ENCODE peak calls at places on chromosomes 12 and 14, in four cellular contexts. T is tibial artery, G is kidney epithelial cell, V is body of pancreas. Z is an unnamed sample.

GRCh38 chr14:76760331-76761197 is 704 bp upstream of the VASH1 start:
- DNase-seq in T (peak; percentile 54), G (no peak), V (no peak), Z (no peak)

GRCh38 chr12:86826051-86826450 is 569.9 kb upstream of the MGAT4C start:
- DNase-seq in T (no peak), G (no peak), V (no peak), Z (no peak)

GRCh38 chr12:90922068-90922743 is 32.8 kb downstream of the CCER1 start:
- DNase-seq in T (no peak), G (no peak), V (no peak), Z (no peak)

GRCh38 chr12:76871751-76872150 is 7.1 kb downstream of the CSRP2 start:
- DNase-seq in T (no peak), G (no peak), V (no peak), Z (no peak)

GRCh38 chr14:91230363-91231035 is 14.0 kb downstream of the GPR68 start:
- DNase-seq in T (no peak), G (no peak), V (no peak), Z (no peak)

GRCh38 chr12:123928274-123928865 is 44.3 kb downstream of the CCDC92 start:
- DNase-seq in T (no peak), G (no peak), V (no peak), Z (no peak)

GRCh38 chr14:28630100-28630499 is 136.5 kb upstream of the FOXG1 start:
- DNase-seq in T (no peak), G (no peak), V (no peak), Z (no peak)

GRCh38 chr14:29442720-29443119 is 484.9 kb downstream of the PRKD1 start:
- DNase-seq in T (no peak), G (peak; percentile 31), V (no peak), Z (no peak)

GRCh38 chr14:85416771-85417170 is 113.2 kb upstream of the FLRT2 start:
- DNase-seq in T (no peak), G (no peak), V (no peak), Z (no peak)

GRCh38 chr14:94317259-94317658 is 5.9 kb downstream of the SERPINA6 start:
- DNase-seq in T (peak; percentile 81), G (no peak), V (peak; percentile 46), Z (no peak)

GRCh38 chr14:61470954-61471279 is 149.5 kb downstream of the PRKCH start:
- DNase-seq in T (no peak), G (no peak), V (no peak), Z (no peak)

GRCh38 chr14:64673748-64674147 is 30.5 kb upstream of the PLEKHG3 start:
- DNase-seq in T (no peak), G (no peak), V (no peak), Z (no peak)

GRCh38 chr14:56661478-56661877 is 81.9 kb downstream of the TMEM260 start:
- DNase-seq in T (no peak), G (no peak), V (no peak), Z (no peak)

GRCh38 chr14:24132061-24132685 is 1.7 kb downstream of the FITM1 start:
- DNase-seq in T (peak; percentile 61), G (no peak), V (peak; percentile 82), Z (no peak)

GRCh38 chr14:91416744-91417133 is 881 bp downstream of the CCDC88C start:
- DNase-seq in T (no peak), G (no peak), V (peak; percentile 37), Z (no peak)

GRCh38 chr12:89571481-89572190 is 45.8 kb upstream of the POC1B start:
- DNase-seq in T (no peak), G (no peak), V (no peak), Z (no peak)

GRCh38 chr12:19546027-19546426 is 106.7 kb downstream of the AEBP2 start:
- DNase-seq in T (peak; percentile 73), G (no peak), V (peak; percentile 26), Z (no peak)

GRCh38 chr12:5022465-5023061 is 21.1 kb upstream of the KCNA5 start:
- DNase-seq in T (peak; percentile 71), G (no peak), V (peak; percentile 42), Z (no peak)

GRCh38 chr14:74977164-74977900 is 21.9 kb upstream of the PGF start:
- DNase-seq in T (peak; percentile 65), G (no peak), V (no peak), Z (no peak)

GRCh38 chr12:45425426-45425825 is 209.5 kb downstream of the ANO6 start:
- DNase-seq in T (no peak), G (no peak), V (no peak), Z (no peak)

GRCh38 chr12:8914716-8915526 is 612 bp downstream of the PHC1 start:
- DNase-seq in T (peak; percentile 78), G (no peak), V (peak; percentile 58), Z (peak; percentile 27)

GRCh38 chr12:531951-532585 is 72.3 kb downstream of the B4GALNT3 start:
- DNase-seq in T (no peak), G (no peak), V (no peak), Z (no peak)

GRCh38 chr12:27428466-27428865 is 18.1 kb upstream of the SMCO2 start:
- DNase-seq in T (no peak), G (no peak), V (no peak), Z (no peak)

GRCh38 chr12:42125372-42125767 is 19.3 kb downstream of the GXYLT1 start:
- DNase-seq in T (no peak), G (no peak), V (no peak), Z (no peak)

DNA sequence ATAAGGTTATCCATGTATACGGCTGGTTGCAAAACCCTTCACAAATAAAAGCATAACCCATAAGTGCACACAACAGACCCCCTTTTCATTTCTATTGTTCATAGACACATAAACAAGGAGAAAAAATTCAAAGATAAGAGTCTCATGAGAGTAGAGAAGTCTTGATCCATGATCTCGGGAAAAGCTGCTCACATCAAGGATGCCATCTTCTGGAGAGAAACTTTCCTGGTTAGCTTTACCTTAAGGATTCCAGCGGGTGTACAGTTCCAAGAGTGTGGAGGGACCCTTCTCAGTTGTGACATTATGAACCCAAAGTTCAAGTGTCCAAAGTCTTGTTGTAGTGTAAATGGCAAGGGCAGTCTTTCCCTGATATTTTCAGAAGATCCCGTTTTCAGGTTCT is 144.5 kb downstream of the LLPH start:
- DNase-seq in T (no peak), G (no peak), V (no peak), Z (no peak)
- TF ChIP-seq CTCF in T (no peak), G (no peak), V (no peak), Z (no peak)

DNA sequence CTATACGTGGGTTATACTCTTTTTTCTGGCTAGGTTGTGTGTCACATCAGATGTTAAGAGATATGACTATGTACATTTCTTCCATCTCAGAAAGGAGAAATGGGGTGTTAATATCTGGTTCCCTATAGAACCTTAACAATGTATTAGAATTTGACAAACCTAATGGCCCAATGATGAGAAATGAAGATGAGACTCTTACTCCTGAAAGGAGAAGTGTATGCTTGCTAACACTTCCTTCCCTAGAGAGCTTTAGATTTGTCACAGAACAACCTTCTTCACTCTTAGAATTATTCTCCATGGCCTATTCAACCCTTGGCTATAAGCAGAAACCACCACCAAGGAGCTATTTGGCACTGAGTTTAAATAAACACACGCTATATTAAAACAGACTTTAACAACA is 839.6 kb downstream of the GALC start:
- DNase-seq in T (no peak), G (no peak), V (no peak), Z (no peak)
- TF ChIP-seq CTCF in T (no peak), G (no peak), V (no peak), Z (no peak)

DNA sequence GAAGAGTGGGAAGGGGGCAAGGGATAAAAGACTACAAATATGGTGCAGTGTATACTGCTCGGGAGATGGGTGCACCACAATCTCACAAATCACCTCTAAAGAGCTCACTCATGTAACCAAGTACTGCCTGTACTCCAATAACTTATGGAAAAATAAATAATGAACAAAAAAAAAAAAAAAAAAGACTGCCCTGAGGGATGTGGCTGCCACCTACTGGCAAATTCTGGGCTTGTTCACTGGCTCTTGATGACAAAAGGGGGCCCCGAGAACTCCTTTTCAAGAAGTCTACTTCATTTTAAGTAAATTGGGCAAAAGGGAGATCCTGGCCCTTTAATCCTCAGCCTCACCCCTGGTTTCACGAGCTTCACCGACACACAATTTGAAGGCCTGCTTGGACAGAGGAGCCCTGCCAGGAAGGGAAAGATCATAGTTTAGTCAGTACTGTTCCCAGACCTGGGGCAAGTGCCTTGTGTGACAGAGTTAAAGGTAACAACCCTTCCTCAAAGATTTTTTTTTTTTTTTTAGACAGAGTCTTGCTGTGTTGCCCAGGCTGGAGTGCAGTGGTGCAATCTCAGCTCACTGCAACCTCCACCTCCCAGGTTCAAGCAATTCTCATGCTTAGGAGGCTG is 26.1 kb upstream of the STAC3 start:
- DNase-seq in T (no peak), G (no peak), V (peak; percentile 48), Z (no peak)
- TF ChIP-seq CTCF in T (peak; percentile 9), G (peak; percentile 45), V (peak; percentile 41), Z (no peak)

DNA sequence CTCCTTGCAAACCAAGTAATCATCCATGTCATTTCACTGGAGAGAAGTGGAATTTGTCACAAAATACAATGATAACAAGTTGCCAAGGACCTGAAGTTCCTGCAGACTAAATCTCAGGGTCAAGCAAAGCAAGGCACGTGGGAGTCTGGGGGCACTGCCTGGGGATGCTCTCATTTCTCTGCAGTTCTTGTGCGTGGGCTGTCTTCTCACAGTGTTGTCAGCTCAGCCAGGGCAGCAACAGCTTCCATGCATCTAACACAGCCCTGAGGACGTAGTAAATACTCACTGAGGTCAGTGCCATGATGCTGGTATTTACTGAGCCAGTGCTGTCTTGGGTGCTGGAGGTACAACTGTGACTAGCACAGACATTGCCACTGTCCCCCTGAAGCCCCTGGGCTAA is 62.9 kb upstream of the CMKLR1 start:
- DNase-seq in T (no peak), G (no peak), V (no peak), Z (no peak)
- TF ChIP-seq CTCF in T (no peak), G (no peak), V (no peak), Z (no peak)